ENCODE peak calls at places on chromosomes 2 and 18, in nine cellular contexts. B is breast epithelium, O is body of pancreas, Q is IMR-90, M is ovary, A is uterus, C is Peyer's patch, H is prostate gland, T is endothelial cell of umbilical vein. F is an unnamed sample.

GRCh38 chr2:98037666-98038339 is 42.1 kb upstream of the TMEM131 start:
- DNase-seq in M (no peak), O (no peak), T (no peak), A (no peak), Q (no peak), C (no peak), H (no peak), B (no peak), F (no peak)

GRCh38 chr2:138630164-138630563 is 128.6 kb downstream of the SPOPL start:
- DNase-seq in O (no peak), T (no peak), B (no peak), Q (no peak), M (no peak), A (no peak), H (no peak), C (no peak), F (no peak)

GRCh38 chr2:233546101-233546500 is 20.5 kb downstream of the USP40 start:
- DNase-seq in C (no peak), O (no peak), Q (no peak), T (no peak), B (no peak), H (no peak), A (no peak), M (no peak), F (no peak)

GRCh38 chr18:32909798-32910561 is 137.2 kb upstream of the KLHL14 start:
- DNase-seq in C (peak; percentile 54), Q (no peak), M (no peak), H (no peak), B (no peak), O (no peak), T (no peak), A (no peak), F (no peak)

GRCh38 chr2:216023055-216023648 is 9.8 kb upstream of the MREG start:
- DNase-seq in B (no peak), A (no peak), T (peak; percentile 62), H (peak; percentile 23), M (no peak), C (peak; percentile 55), Q (peak; percentile 52), O (peak; percentile 61), F (no peak)

GRCh38 chr2:75822336-75822735 is 111.6 kb upstream of the GCFC2 start:
- DNase-seq in A (no peak), O (no peak), C (no peak), H (no peak), M (no peak), Q (no peak), T (no peak), B (no peak), F (no peak)

GRCh38 chr2:18244840-18245239 is 315.6 kb downstream of the RDH14 start:
- DNase-seq in M (no peak), B (no peak), C (no peak), H (no peak), A (no peak), Q (no peak), O (no peak), T (no peak), F (no peak)

GRCh38 chr2:226172314-226172713 is 627.3 kb downstream of the IRS1 start:
- DNase-seq in T (no peak), Q (no peak), B (no peak), A (no peak), M (no peak), H (no peak), C (no peak), O (no peak), F (no peak)

GRCh38 chr18:28088477-28088876 is 88.5 kb downstream of the CDH2 start:
- DNase-seq in M (no peak), T (no peak), Q (no peak), A (no peak), C (no peak), O (no peak), B (no peak), H (no peak), F (no peak)

GRCh38 chr2:72330673-72331072 is 183.0 kb upstream of the CYP26B1 start:
- DNase-seq in B (no peak), Q (peak; percentile 3), C (no peak), A (no peak), M (no peak), T (no peak), H (no peak), O (no peak), F (no peak)

GRCh38 chr2:46335404-46335965 is 38.3 kb downstream of the EPAS1 start:
- DNase-seq in Q (peak; percentile 88), O (peak; percentile 57), B (no peak), C (no peak), A (peak; percentile 70), M (peak; percentile 64), T (peak; percentile 88), H (no peak), F (no peak)

GRCh38 chr18:56538756-56539155 is 99.6 kb downstream of the TXNL1 start:
- DNase-seq in T (no peak), A (no peak), M (no peak), B (no peak), O (no peak), Q (peak; percentile 60), C (no peak), H (no peak), F (no peak)

GRCh38 chr2:196448680-196449079 is 190.8 kb upstream of the CCDC150 start:
- DNase-seq in H (no peak), C (no peak), O (no peak), B (no peak), M (no peak), A (no peak), Q (no peak), T (no peak), F (no peak)

GRCh38 chr2:196322963-196323810 is 151.8 kb upstream of the STK17B start:
- DNase-seq in H (no peak), Q (peak; percentile 70), B (no peak), C (no peak), M (no peak), A (no peak), O (no peak), T (no peak), F (no peak)

GRCh38 chr2:166700079-166700478 is 188.2 kb upstream of the XIRP2 start:
- DNase-seq in T (no peak), Q (peak; percentile 52), C (no peak), M (no peak), A (no peak), B (no peak), O (no peak), H (no peak), F (no peak)

DNA sequence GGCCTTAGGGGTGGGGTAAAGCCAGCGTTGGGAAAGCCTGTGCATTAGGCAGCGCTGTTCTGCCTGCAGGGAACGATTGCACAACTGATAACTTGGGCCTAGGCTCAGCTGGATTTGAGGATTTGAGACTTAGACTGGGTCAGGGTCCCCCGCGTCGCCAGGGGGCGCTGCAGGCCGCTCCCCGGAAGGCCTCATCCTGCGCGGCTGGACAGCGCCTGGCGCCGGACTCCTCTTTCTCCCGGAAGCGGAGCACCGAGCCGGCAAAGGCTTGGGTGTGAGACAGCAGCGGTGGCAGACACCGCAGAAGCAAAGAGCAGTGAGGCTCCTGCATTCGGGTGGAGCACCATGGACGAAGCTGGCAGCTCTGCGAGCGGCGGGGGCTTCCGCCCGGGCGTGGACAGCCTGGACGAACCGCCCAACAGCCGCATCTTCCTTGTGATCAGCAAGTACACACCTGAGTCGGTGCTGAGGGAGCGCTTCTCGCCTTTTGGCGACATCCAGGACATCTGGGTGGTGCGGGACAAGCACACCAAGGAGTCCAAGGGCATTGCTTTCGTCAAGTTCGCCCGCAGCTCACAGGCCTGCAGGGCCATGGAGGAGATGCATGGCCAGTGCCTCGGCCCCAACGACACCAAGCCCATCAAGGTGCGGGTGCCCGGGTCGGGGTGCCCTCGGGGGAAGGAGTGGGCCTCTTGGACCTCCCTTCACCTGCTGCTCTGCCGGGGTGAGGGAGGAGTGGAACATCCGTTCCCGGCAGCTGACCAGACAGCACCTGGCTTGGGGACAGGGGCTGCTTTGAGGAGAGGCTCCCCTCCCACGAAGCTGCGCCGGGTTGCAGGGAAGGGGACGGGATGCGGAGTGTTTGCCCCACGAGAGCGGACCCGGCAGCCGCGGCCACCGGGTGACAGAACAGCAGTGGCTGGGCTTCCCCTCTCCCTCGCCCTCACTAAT is at the start of gene RBM45:
- DNase-seq in H (peak; percentile 87), C (peak; percentile 82), Q (peak; percentile 89), B (peak; percentile 79), A (peak; percentile 89), M (peak; percentile 90), O (peak; percentile 94), T (peak; percentile 84), F (peak; percentile 83)
- TF ChIP-seq POLR2A in H (peak; percentile 36), C (peak; percentile 73), Q (peak; percentile 65), B (no peak), A (peak; percentile 46), M (no peak), O (peak; percentile 88), T (peak; percentile 92), F (peak; percentile 61)

DNA sequence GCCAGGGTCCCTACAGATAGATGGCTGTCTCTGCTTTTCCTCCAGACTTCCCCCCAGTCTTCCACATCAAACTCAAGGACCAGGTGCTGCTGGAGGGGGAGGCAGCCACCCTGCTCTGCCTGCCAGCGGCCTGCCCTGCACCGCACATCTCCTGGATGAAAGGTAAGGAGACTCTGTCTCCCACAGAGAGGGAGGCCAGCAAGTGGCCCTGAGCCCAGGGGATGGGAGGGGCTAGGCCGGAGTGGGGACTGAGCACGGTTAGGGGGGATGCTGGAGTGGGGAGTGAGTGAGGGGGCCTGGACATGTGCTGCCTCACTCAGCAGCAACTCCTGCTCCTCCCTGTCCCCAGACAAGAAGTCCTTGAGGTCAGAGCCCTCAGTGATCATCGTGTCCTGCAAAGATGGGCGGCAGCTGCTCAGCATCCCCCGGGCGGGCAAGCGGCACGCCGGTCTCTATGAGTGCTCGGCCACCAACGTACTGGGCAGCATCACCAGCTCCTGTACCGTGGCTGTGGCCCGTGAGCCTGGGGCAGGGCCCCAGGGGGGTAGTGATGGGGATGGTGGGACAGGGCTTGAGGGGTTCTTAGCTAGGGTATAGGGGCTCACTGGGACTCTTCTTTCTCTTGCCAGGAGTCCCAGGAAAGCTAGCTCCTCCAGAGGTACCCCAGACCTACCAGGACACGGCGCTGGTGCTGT is 10.4 kb upstream of the GMPPA start:
- DNase-seq in H (no peak), O (no peak), B (no peak), A (no peak), T (no peak), Q (no peak), C (no peak), M (no peak), F (no peak)
- H3K27me3 ChIP-seq in H (peaks cover 4% of the 10 kb centered on the region), O (peaks cover 24% of the 10 kb centered on the region), B (peaks cover 6% of the 10 kb centered on the region), A (no peaks in the 10 kb centered on the region), T (peaks cover 35% of the 10 kb centered on the region), Q (no peaks in the 10 kb centered on the region), C (peaks cover 21% of the 10 kb centered on the region), M (no peaks in the 10 kb centered on the region), F (no peaks in the 10 kb centered on the region)

GRCh38 chr2:231604101-231604684 is 11.5 kb downstream of the TEX44 start:
- DNase-seq in H (peak; percentile 28), C (peak; percentile 29), M (peak; percentile 78), T (no peak), Q (no peak), A (peak; percentile 76), B (peak; percentile 48), O (peak; percentile 71), F (no peak)
- TF ChIP-seq POLR2A in H (no peak), C (peak; percentile 63), M (peak; percentile 85), T (no peak), Q (peak; percentile 65), A (peak; percentile 96), B (peak; percentile 11), O (peak; percentile 87), F (peak; percentile 85)

DNA sequence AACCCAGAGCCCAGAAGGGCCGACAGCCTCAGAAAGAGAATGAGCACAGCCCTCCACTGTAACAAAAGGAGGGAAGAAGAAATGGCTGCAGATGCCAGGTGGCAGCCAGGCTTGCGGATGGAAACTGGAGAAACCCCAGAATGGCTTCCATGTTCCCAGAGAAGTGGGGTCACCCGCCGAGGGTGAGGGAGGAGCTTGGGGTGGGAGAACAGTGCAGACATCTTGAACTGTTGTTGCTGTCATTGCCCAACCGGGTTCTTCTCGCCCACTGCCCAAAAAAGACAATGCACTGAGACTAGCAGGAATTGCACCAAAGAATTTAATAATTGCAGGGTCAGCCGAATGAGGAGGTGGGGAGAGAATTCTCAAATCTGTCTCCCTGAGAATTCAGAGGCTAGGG is 223.2 kb upstream of the RAB6C start:
- DNase-seq in C (no peak), H (no peak), O (no peak), T (no peak), B (no peak), M (no peak), A (no peak), Q (no peak), F (no peak)
- H3K27me3 ChIP-seq in C (no peaks in the 10 kb centered on the region), H (no peaks in the 10 kb centered on the region), O (no peaks in the 10 kb centered on the region), T (no peaks in the 10 kb centered on the region), B (no peaks in the 10 kb centered on the region), M (no peaks in the 10 kb centered on the region), A (no peaks in the 10 kb centered on the region), Q (no peaks in the 10 kb centered on the region), F (no peaks in the 10 kb centered on the region)